ENCODE peak calls at places on chromosomes 1 and 21, in four cellular contexts. L, E, V and P are unnamed samples.
A peak's percentile ranks its signal among the peaks of the same experiment; 100 is the strongest.

GRCh38 chr1:36400825-36401601 is 3.3 kb upstream of the LSM10 start:
- DNase-seq in L (no peak), E (peak; percentile 71), V (no peak), P (peak; percentile 47)

GRCh38 chr1:2951856-2952255 is 69.4 kb upstream of the ACTRT2 start:
- DNase-seq in L (no peak), E (peak; percentile 2), V (no peak), P (no peak)

GRCh38 chr1:246005067-246005466 is 502.0 kb downstream of the SMYD3 start:
- DNase-seq in L (peak; percentile 92), E (no peak), V (no peak), P (no peak)

GRCh38 chr1:207423560-207424292 is 30.4 kb upstream of the CR2 start:
- DNase-seq in L (no peak), E (no peak), V (no peak), P (no peak)

GRCh38 chr1:34478460-34479076 is 276.3 kb upstream of the GJB5 start:
- DNase-seq in L (no peak), E (no peak), V (no peak), P (no peak)

GRCh38 chr1:2275796-2276536 is 47.8 kb downstream of the SKI start:
- DNase-seq in L (no peak), E (no peak), V (no peak), P (no peak)

GRCh38 chr1:246961939-246962373 is 30.2 kb upstream of the AHCTF1 start:
- DNase-seq in L (no peak), E (peak; percentile 34), V (no peak), P (no peak)

GRCh38 chr1:78617615-78618026 is 2.6 kb upstream of the IFI44L start:
- DNase-seq in L (peak; percentile 66), E (peak; percentile 83), V (peak; percentile 75), P (peak; percentile 37)

GRCh38 chr1:214404154-214404553 is 123.2 kb downstream of the SMYD2 start:
- DNase-seq in L (no peak), E (no peak), V (no peak), P (no peak)

GRCh38 chr1:240174734-240175133 is 83.1 kb downstream of the FMN2 start:
- DNase-seq in L (no peak), E (no peak), V (no peak), P (no peak)

GRCh38 chr1:36453051-36453450 is 2.8 kb upstream of the OSCP1 start:
- DNase-seq in L (no peak), E (no peak), V (no peak), P (no peak)

GRCh38 chr1:50308883-50309282 is 114.4 kb downstream of the DMRTA2 start:
- DNase-seq in L (no peak), E (peak; percentile 44), V (no peak), P (no peak)

GRCh38 chr21:26795866-26796329 is 49.3 kb downstream of the ADAMTS1 start:
- DNase-seq in L (peak; percentile 96), E (peak; percentile 47), V (peak; percentile 83), P (peak; percentile 54)

GRCh38 chr1:25126568-25126967 is 105.7 kb downstream of the SYF2 start:
- DNase-seq in L (no peak), E (no peak), V (no peak), P (no peak)

GRCh38 chr21:40841524-40842196 is 5.3 kb downstream of the DSCAM start:
- DNase-seq in L (no peak), E (peak; percentile 35), V (no peak), P (peak; percentile 12)

GRCh38 chr1:1080951-1081310 is 6.8 kb upstream of the RNF223 start:
- DNase-seq in L (no peak), E (peak; percentile 8), V (no peak), P (no peak)

GRCh38 chr1:65431111-65431705 is 10.7 kb downstream of the LEPR start:
- DNase-seq in L (no peak), E (no peak), V (no peak), P (no peak)

GRCh38 chr1:228459091-228459993 is 27.8 kb upstream of the RNF187 start:
- DNase-seq in L (peak; percentile 45), E (peak; percentile 65), V (no peak), P (peak; percentile 41)

GRCh38 chr1:175385316-175385715 is 192.7 kb upstream of the KIAA0040 start:
- DNase-seq in L (no peak), E (no peak), V (no peak), P (no peak)

GRCh38 chr1:13896932-13897331 is 196.9 kb downstream of the PRDM2 start:
- DNase-seq in L (no peak), E (no peak), V (no peak), P (no peak)

GRCh38 chr1:67058242-67058641 is 4.3 kb upstream of the SLC35D1 start:
- DNase-seq in L (no peak), E (no peak), V (no peak), P (no peak)

GRCh38 chr1:24503870-24504523 is 1.4 kb downstream of the RCAN3 start:
- DNase-seq in L (no peak), E (no peak), V (no peak), P (no peak)

GRCh38 chr1:229396607-229397189 is 37.2 kb downstream of the ACTA1 start:
- DNase-seq in L (no peak), E (no peak), V (no peak), P (no peak)

GRCh38 chr1:35454616-35455015 is 102.6 kb downstream of the KIAA0319L start:
- DNase-seq in L (peak; percentile 60), E (no peak), V (no peak), P (no peak)

GRCh38 chr1:83845437-83846071 is 153.4 kb downstream of the TTLL7 start:
- DNase-seq in L (no peak), E (no peak), V (no peak), P (no peak)

GRCh38 chr1:51519857-51520699 is 1.0 kb upstream of the EPS15 start:
- DNase-seq in L (peak; percentile 18), E (peak; percentile 41), V (no peak), P (no peak)

GRCh38 chr1:214261206-214262123 is 19.5 kb upstream of the SMYD2 start:
- DNase-seq in L (peak; percentile 27), E (peak; percentile 80), V (no peak), P (peak; percentile 83)

GRCh38 chr1:218351617-218352438 is 6.7 kb downstream of the TGFB2 start:
- DNase-seq in L (no peak), E (peak; percentile 26), V (no peak), P (no peak)

DNA sequence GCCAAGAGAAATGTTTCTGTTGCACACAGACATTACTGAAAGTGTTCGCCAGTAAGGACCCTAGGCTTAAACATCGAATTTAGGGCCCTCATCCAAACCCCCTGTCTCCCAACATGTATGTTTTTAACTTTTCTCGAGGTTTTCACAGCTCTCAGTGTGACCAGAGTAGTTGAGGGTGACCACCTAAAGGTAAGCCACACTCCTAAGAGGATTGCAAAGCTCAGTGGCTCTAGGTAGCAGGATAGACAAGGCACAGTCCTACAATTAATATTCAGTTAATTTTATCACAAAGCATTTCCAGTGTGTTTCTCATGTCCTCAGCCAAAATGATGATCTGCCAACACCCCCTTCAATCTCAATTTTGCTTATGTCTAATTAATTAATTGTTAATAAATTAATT is 695 bp upstream of the ALG14 start:
- DNase-seq in L (no peak), E (no peak), V (no peak), P (no peak)
- H3K27ac ChIP-seq in L (peak overlapping the region; percentile 70), E (peak overlapping the region; percentile 92), V (peak overlapping the region; percentile 86), P (peak overlapping the region; percentile 96)

GRCh38 chr1:99327357-99327756 is 63.1 kb downstream of the PLPPR4 start:
- DNase-seq in L (no peak), E (no peak), V (no peak), P (no peak)
- H3K27ac ChIP-seq in L (no peak overlapping the region), E (no peak overlapping the region), V (no peak overlapping the region), P (no peak overlapping the region)

GRCh38 chr1:16131636-16132324 is 24.1 kb downstream of the EPHA2 start:
- DNase-seq in L (no peak), E (no peak), V (no peak), P (no peak)
- H3K27ac ChIP-seq in L (no peak overlapping the region), E (no peak overlapping the region), V (no peak overlapping the region), P (no peak overlapping the region)

GRCh38 chr1:153598309-153599172 is 14.4 kb downstream of the S100A16 start:
- DNase-seq in L (no peak), E (no peak), V (no peak), P (no peak)

GRCh38 chr1:153597206-153597605 is 15.7 kb downstream of the S100A16 start:
- DNase-seq in L (no peak), E (peak; percentile 69), V (no peak), P (no peak)

GRCh38 chr1:153602749-153603148 is 10.2 kb downstream of the S100A16 start:
- DNase-seq in L (no peak), E (no peak), V (no peak), P (no peak)

DNA sequence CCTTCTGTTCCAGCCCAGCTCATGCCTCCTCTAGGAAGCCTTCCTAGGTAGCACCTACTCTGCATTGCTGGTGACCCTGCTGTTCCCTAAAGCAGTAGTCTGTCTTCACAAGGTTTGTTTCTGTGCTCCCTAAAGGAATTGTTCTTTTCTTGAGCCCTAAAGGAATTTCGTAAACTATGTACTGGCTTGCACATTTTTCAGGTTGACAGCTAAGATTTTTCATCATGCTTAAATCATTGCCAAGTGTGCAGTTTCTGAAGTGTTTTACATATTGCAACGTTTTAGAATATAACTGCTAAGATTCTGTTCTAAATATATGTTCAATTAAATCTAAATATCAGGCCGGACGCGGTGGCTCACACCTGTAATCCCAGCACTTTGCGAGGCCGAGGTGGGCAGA is 13.1 kb downstream of the S100A16 start:
- DNase-seq in L (no peak), E (no peak), V (no peak), P (no peak)
- H3K27ac ChIP-seq in L (no peak overlapping the region), E (no peak overlapping the region), V (no peak overlapping the region), P (no peak overlapping the region)

GRCh38 chr1:205933672-205934618 is 9.3 kb downstream of the SLC26A9 start:
- DNase-seq in L (no peak), E (peak; percentile 45), V (no peak), P (no peak)

GRCh38 chr1:205934788-205935187 is 8.5 kb downstream of the SLC26A9 start:
- DNase-seq in L (no peak), E (no peak), V (no peak), P (no peak)

GRCh38 chr1:205930698-205931330 is 12.4 kb downstream of the SLC26A9 start:
- DNase-seq in L (no peak), E (no peak), V (no peak), P (no peak)

GRCh38 chr1:205929812-205930577 is 13.3 kb downstream of the SLC26A9 start:
- DNase-seq in L (no peak), E (no peak), V (no peak), P (no peak)

DNA sequence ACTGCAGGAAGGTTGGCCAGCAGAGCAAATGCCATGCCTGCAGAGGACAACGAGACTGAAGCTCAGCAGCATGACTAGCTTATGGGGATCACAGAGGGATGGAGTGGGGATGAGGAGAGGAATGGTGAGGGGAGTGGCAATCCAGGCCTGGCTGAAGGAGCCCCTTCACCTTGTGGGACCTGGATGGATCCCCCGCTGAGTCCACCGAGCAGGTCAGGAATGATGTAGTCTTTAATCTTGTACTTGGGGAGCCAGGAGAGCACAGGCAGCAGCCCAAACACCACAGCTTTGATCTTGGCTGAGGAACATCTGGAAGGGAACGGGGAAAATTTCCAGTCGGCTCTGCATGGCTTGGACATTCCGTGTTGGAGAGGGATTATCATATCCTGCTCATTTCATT is 10.5 kb downstream of the SLC26A9 start:
- DNase-seq in L (no peak), E (no peak), V (no peak), P (no peak)
- H3K27ac ChIP-seq in L (no peak overlapping the region), E (no peak overlapping the region), V (no peak overlapping the region), P (no peak overlapping the region)